ENCODE peak calls at places on chromosomes 6 and 20, in four cellular contexts. K is neural progenitor cell; Y is uterus; Q is CD8-positive, alpha-beta T cell. S is an unnamed sample.

GRCh38 chr6:56842602-56843475 is 112.1 kb upstream of the BEND6 start:
- DNase-seq in K (no peak), Y (peak; percentile 30), Q (no peak), S (peak; percentile 38)

GRCh38 chr20:20624914-20625313 is 87.5 kb downstream of the RALGAPA2 start:
- DNase-seq in K (no peak), Y (no peak), Q (no peak), S (no peak)

GRCh38 chr20:47317127-47317895 is 39.2 kb downstream of the ZMYND8 start:
- DNase-seq in K (peak; percentile 32), Y (peak; percentile 77), Q (peak; percentile 37), S (peak; percentile 89)

GRCh38 chr6:44411141-44411540 is 23.6 kb downstream of the CDC5L start:
- DNase-seq in K (no peak), Y (no peak), Q (no peak), S (no peak)

GRCh38 chr20:61881861-61882260 is 183.8 kb downstream of the TAF4 start:
- DNase-seq in K (no peak), Y (no peak), Q (no peak), S (no peak)

GRCh38 chr20:50417484-50418235 is 92.5 kb upstream of the PTPN1 start:
- DNase-seq in K (no peak), Y (no peak), Q (no peak), S (no peak)

GRCh38 chr6:76633259-76633658 is 560.8 kb upstream of the IMPG1 start:
- DNase-seq in K (peak; percentile 47), Y (no peak), Q (no peak), S (no peak)

GRCh38 chr20:22470620-22471026 is 113.7 kb downstream of the FOXA2 start:
- DNase-seq in K (no peak), Y (no peak), Q (no peak), S (no peak)

GRCh38 chr20:62957136-62958117 is 4.9 kb downstream of the SLC17A9 start:
- DNase-seq in K (no peak), Y (no peak), Q (no peak), S (no peak)

GRCh38 chr6:130500693-130501092 is 134.9 kb downstream of the TMEM200A start:
- DNase-seq in K (no peak), Y (no peak), Q (no peak), S (no peak)

GRCh38 chr6:113147544-113147943 is 709.6 kb upstream of the MARCKS start:
- DNase-seq in K (no peak), Y (no peak), Q (no peak), S (no peak)

GRCh38 chr6:118012944-118013343 is 105.9 kb downstream of the SLC35F1 start:
- DNase-seq in K (no peak), Y (no peak), Q (no peak), S (no peak)

GRCh38 chr6:84804720-84805119 is 40.3 kb upstream of the TBX18 start:
- DNase-seq in K (no peak), Y (no peak), Q (no peak), S (no peak)

GRCh38 chr20:32333181-32333987 is 24.7 kb upstream of the ASXL1 start:
- DNase-seq in K (no peak), Y (no peak), Q (no peak), S (no peak)

GRCh38 chr6:157272866-157273755 is 50.2 kb downstream of the TMEM242 start:
- DNase-seq in K (peak; percentile 37), Y (no peak), Q (no peak), S (no peak)

GRCh38 chr6:15839969-15840541 is 177.2 kb upstream of the DTNBP1 start:
- DNase-seq in K (no peak), Y (no peak), Q (no peak), S (no peak)
- TF ChIP-seq CTCF in K (no peak), Y (no peak), Q (no peak), S (no peak)

DNA sequence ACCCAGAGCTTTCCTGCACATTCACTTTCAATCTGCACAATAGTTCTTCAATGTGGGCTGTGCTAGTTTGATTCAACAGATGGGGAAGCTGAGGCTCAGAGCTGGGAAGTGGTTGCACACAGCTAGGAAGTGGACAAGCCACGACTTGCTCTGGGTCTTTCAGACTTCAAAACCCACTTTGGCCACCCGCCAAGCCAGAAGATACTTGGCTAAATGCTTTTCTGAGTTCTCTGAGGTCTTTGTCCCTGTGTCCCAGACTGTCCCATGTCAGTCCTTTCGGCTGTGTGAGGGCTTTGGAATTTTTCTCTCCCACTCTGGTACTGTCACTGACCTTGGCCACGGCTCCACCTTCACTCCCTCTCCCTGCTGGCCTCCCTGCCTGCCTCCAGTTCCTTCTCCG is 10.5 kb downstream of the PDYN start:
- DNase-seq in K (no peak), Y (no peak), Q (no peak), S (no peak)
- H3K27me3 ChIP-seq in K (peaks cover 5% of the 10 kb centered on the region), Y (no peaks in the 10 kb centered on the region), Q (no peaks in the 10 kb centered on the region), S (peaks cover 5% of the 10 kb centered on the region)

GRCh38 chr6:127481628-127482027 is 22.4 kb upstream of the KIAA0408 start:
- DNase-seq in K (no peak), Y (no peak), Q (no peak), S (no peak)

GRCh38 chr6:127484207-127484858 is 25.1 kb upstream of the KIAA0408 start:
- DNase-seq in K (no peak), Y (no peak), Q (no peak), S (no peak)

GRCh38 chr6:127481081-127481480 is 21.9 kb upstream of the KIAA0408 start:
- DNase-seq in K (no peak), Y (no peak), Q (no peak), S (no peak)

GRCh38 chr6:127482318-127482717 is 23.1 kb upstream of the KIAA0408 start:
- DNase-seq in K (no peak), Y (no peak), Q (no peak), S (no peak)

DNA sequence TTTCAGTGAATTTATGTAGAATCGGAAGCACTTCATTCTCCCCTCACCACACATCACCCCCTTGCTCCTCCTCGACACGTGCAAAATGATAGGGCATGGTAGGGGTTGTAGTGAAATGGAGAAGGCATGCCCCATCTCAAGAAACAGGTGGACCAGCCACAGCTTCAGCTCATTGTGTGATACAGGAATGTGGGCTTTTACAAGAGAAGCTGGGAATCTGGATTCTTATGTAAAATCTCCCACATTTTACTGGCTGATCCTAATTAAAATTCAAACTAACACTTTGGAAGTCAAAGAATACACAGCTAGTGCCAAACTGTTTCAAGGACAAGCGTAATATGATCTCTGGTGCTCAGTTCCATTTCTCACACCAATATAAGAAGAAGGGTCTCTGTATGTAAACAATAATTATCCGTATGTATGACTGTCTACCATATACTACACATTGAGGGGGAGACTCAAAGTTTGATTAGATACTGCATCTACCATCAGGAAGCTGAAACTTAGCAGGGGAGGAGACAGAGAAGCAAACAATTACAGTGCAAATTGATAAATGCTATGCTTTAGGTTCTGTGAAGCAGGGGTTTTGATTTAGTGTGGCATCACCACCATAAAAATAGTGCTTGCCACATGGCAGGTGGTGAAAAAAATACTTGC is 24.3 kb upstream of the KIAA0408 start:
- DNase-seq in K (peak; percentile 25), Y (no peak), Q (no peak), S (no peak)
- H3K4me1 ChIP-seq in K (peaks cover 34% of the 10 kb centered on the region), Y (peaks cover 4% of the 10 kb centered on the region), Q (peaks cover 14% of the 10 kb centered on the region), S (peaks cover 11% of the 10 kb centered on the region)

GRCh38 chr6:160678230-160678629 is 14.2 kb upstream of the LPA start:
- DNase-seq in K (no peak), Y (no peak), Q (no peak), S (no peak)

GRCh38 chr6:160678744-160679401 is 14.8 kb upstream of the LPA start:
- DNase-seq in K (no peak), Y (no peak), Q (no peak), S (peak; percentile 79)

GRCh38 chr6:160679402-160679769 is 15.3 kb upstream of the LPA start:
- DNase-seq in K (peak; percentile 31), Y (peak; percentile 16), Q (no peak), S (no peak)
- TF ChIP-seq CTCF in K (peak; percentile 39), Y (no peak), Q (no peak), S (no peak)

GRCh38 chr20:56630086-56630493 is 984 bp downstream of the TFAP2C start:
- DNase-seq in K (peak; percentile 95), Y (no peak), Q (no peak), S (peak; percentile 87)

GRCh38 chr20:56627122-56628014 is 1.7 kb upstream of the TFAP2C start:
- DNase-seq in K (peak; percentile 40), Y (no peak), Q (no peak), S (no peak)

GRCh38 chr20:56628015-56628872 is 862 bp upstream of the TFAP2C start:
- DNase-seq in K (peak; percentile 83), Y (no peak), Q (no peak), S (peak; percentile 37)

GRCh38 chr20:56629464-56630085 is 469 bp downstream of the TFAP2C start:
- DNase-seq in K (peak; percentile 57), Y (no peak), Q (no peak), S (no peak)

DNA sequence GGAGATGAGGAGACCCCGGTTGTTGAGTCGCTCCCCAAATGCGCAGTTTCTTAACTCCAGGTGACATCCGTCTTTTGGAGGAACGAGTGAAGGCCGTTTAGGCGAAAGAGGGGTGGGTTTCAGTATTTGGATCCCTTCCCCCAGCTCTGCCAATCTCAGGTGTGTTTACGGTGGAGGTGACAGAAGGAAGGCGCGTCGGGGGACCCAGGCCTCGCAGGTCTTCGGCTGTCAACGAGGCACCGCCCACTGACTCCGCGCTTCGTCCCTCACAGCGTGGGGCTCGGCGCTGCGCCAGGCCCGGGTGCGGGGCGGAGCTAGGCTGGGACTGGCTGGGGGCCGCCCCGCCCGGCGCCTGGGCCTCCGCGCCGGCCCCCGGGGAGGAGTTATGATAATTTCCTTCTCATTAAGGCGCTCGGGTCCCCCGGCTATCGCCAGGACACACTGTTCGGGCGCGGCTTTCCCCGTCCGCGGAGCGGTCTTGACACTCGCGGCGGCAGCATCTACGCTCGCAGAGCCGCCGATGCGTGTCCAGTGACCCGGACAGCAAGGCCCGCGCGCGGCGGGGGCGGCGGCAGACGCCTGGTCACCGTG is at the start of gene TFAP2C:
- DNase-seq in K (peak; percentile 82), Y (peak; percentile 18), Q (no peak), S (peak; percentile 76)
- H3K27me3 ChIP-seq in K (peaks cover 94% of the 10 kb centered on the region), Y (peaks cover 7% of the 10 kb centered on the region), Q (peaks cover 10% of the 10 kb centered on the region), S (peaks cover 100% of the 10 kb centered on the region)

GRCh38 chr20:39939241-39939865 is 749.7 kb downstream of the MAFB start:
- DNase-seq in K (no peak), Y (no peak), Q (no peak), S (no peak)
- H3K4me1 ChIP-seq in K (no peaks in the 10 kb centered on the region), Y (no peaks in the 10 kb centered on the region), Q (no peaks in the 10 kb centered on the region), S (peaks cover 3% of the 10 kb centered on the region)

DNA sequence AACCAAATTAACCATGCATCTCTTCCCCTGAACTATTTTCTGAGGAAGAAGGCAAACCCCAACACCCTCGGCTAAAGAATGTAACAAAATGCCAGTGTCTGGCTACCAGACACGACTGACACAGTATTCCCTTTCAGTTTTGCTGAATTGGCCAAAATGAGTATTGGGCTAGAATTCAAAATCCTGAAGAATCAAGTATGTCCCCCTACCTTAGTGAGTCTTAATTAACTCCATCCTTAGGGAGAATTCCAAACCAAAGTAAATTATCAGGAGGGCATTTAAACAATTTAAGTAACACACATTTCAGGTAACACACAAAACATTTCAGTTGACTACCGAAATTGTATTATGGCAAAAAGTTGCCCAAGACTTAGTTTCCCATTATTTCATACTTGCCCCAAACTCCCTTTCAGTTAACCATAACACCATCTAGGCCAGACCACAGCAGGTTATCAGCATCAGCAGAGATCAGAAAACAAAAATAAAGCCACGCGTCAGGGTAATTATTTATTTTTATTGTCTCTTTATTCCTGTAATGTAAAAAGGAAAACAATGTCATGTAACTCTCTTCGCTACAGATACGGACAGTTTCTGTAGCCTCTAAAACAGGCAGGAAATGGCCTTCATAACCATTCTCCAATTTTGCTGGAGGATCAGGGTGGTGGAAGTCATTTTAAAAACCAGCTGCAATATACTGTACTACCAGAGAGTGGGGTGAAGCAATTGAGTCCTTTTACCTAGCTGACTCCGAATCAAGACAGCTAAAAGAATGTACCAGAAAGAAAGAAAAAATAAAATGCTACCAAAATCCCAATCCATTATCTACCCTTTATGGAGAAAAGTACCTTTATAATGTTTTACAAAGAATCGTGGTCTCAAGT is 1.9 kb downstream of the SNX5 start:
- DNase-seq in K (no peak), Y (no peak), Q (no peak), S (no peak)
- TF ChIP-seq CTCF in K (peak; percentile 21), Y (no peak), Q (no peak), S (no peak)

GRCh38 chr6:37426945-37427510 is 6.0 kb upstream of the CMTR1 start:
- DNase-seq in K (no peak), Y (no peak), Q (no peak), S (no peak)
- H3K27me3 ChIP-seq in K (no peaks in the 10 kb centered on the region), Y (no peaks in the 10 kb centered on the region), Q (no peaks in the 10 kb centered on the region), S (no peaks in the 10 kb centered on the region)

S was measured in left lung.